ENCODE peak calls at places on chromosomes 11 and 22, in five cellular contexts. One of them, this sample, is unnamed.

GRCh38 chr11:83691387-83692088 is 405.4 kb upstream of the CCDC90B start:
- DNase-seq in activated naive CD4-positive, alpha-beta T cell treated with anti-CD3 and anti-CD28 coated beads for 36 hours: no peak
- DNase-seq in K562: no peak
- DNase-seq in stimulated activated CD8-positive, alpha-beta memory T cell treated with anti-CD3 and anti-CD28 coated beads, Interleukin-15, amount 100 ng/mL, for 4 hours: no peak
- DNase-seq in amniotic stem cell: no peak
- DNase-seq in this sample: no peak

GRCh38 chr22:32354360-32355351 is 3.0 kb upstream of the RFPL3 start:
- DNase-seq in activated naive CD4-positive, alpha-beta T cell treated with anti-CD3 and anti-CD28 coated beads for 36 hours: no peak
- DNase-seq in stimulated activated CD8-positive, alpha-beta memory T cell treated with anti-CD3 and anti-CD28 coated beads, Interleukin-15, amount 100 ng/mL, for 4 hours: no peak
- DNase-seq in amniotic stem cell: no peak
- DNase-seq in K562: peak
- DNase-seq in this sample: no peak

GRCh38 chr22:40436460-40437431 is 66.4 kb downstream of the SGSM3 start:
- DNase-seq in activated naive CD4-positive, alpha-beta T cell treated with anti-CD3 and anti-CD28 coated beads for 36 hours: peak
- DNase-seq in amniotic stem cell: no peak
- DNase-seq in stimulated activated CD8-positive, alpha-beta memory T cell treated with anti-CD3 and anti-CD28 coated beads, Interleukin-15, amount 100 ng/mL, for 4 hours: no peak
- DNase-seq in K562: peak
- DNase-seq in this sample: peak

GRCh38 chr11:17927643-17928343 is 85.1 kb downstream of the SERGEF start:
- DNase-seq in stimulated activated CD8-positive, alpha-beta memory T cell treated with anti-CD3 and anti-CD28 coated beads, Interleukin-15, amount 100 ng/mL, for 4 hours: no peak
- DNase-seq in K562: no peak
- DNase-seq in amniotic stem cell: no peak
- DNase-seq in activated naive CD4-positive, alpha-beta T cell treated with anti-CD3 and anti-CD28 coated beads for 36 hours: no peak
- DNase-seq in this sample: no peak

GRCh38 chr11:16787035-16787744 is 48.7 kb downstream of the C11orf58 start:
- DNase-seq in K562: no peak
- DNase-seq in stimulated activated CD8-positive, alpha-beta memory T cell treated with anti-CD3 and anti-CD28 coated beads, Interleukin-15, amount 100 ng/mL, for 4 hours: no peak
- DNase-seq in activated naive CD4-positive, alpha-beta T cell treated with anti-CD3 and anti-CD28 coated beads for 36 hours: no peak
- DNase-seq in amniotic stem cell: no peak
- DNase-seq in this sample: no peak

GRCh38 chr11:129247129-129247528 is 55.0 kb upstream of the ARHGAP32 start:
- DNase-seq in stimulated activated CD8-positive, alpha-beta memory T cell treated with anti-CD3 and anti-CD28 coated beads, Interleukin-15, amount 100 ng/mL, for 4 hours: no peak
- DNase-seq in K562: no peak
- DNase-seq in amniotic stem cell: no peak
- DNase-seq in activated naive CD4-positive, alpha-beta T cell treated with anti-CD3 and anti-CD28 coated beads for 36 hours: no peak
- DNase-seq in this sample: no peak

GRCh38 chr11:84993386-84993785 is 633.8 kb downstream of the DLG2 start:
- DNase-seq in activated naive CD4-positive, alpha-beta T cell treated with anti-CD3 and anti-CD28 coated beads for 36 hours: no peak
- DNase-seq in amniotic stem cell: no peak
- DNase-seq in K562: no peak
- DNase-seq in stimulated activated CD8-positive, alpha-beta memory T cell treated with anti-CD3 and anti-CD28 coated beads, Interleukin-15, amount 100 ng/mL, for 4 hours: no peak
- DNase-seq in this sample: no peak

GRCh38 chr11:69138265-69138664 is 17.5 kb upstream of the SMIM38 start:
- DNase-seq in K562: peak
- DNase-seq in stimulated activated CD8-positive, alpha-beta memory T cell treated with anti-CD3 and anti-CD28 coated beads, Interleukin-15, amount 100 ng/mL, for 4 hours: no peak
- DNase-seq in amniotic stem cell: no peak
- DNase-seq in activated naive CD4-positive, alpha-beta T cell treated with anti-CD3 and anti-CD28 coated beads for 36 hours: no peak
- DNase-seq in this sample: no peak

GRCh38 chr11:72411623-72412532 is 22.5 kb downstream of the CLPB start:
- DNase-seq in activated naive CD4-positive, alpha-beta T cell treated with anti-CD3 and anti-CD28 coated beads for 36 hours: peak
- DNase-seq in amniotic stem cell: no peak
- DNase-seq in K562: peak
- DNase-seq in stimulated activated CD8-positive, alpha-beta memory T cell treated with anti-CD3 and anti-CD28 coated beads, Interleukin-15, amount 100 ng/mL, for 4 hours: no peak
- DNase-seq in this sample: no peak

GRCh38 chr11:11946180-11946579 is 62.2 kb downstream of the DKK3 start:
- DNase-seq in activated naive CD4-positive, alpha-beta T cell treated with anti-CD3 and anti-CD28 coated beads for 36 hours: no peak
- DNase-seq in amniotic stem cell: peak
- DNase-seq in K562: no peak
- DNase-seq in stimulated activated CD8-positive, alpha-beta memory T cell treated with anti-CD3 and anti-CD28 coated beads, Interleukin-15, amount 100 ng/mL, for 4 hours: no peak
- DNase-seq in this sample: no peak

GRCh38 chr11:113384551-113384950 is 3.0 kb upstream of the ANKK1 start:
- DNase-seq in stimulated activated CD8-positive, alpha-beta memory T cell treated with anti-CD3 and anti-CD28 coated beads, Interleukin-15, amount 100 ng/mL, for 4 hours: no peak
- DNase-seq in K562: no peak
- DNase-seq in amniotic stem cell: peak
- DNase-seq in activated naive CD4-positive, alpha-beta T cell treated with anti-CD3 and anti-CD28 coated beads for 36 hours: no peak
- DNase-seq in this sample: no peak

GRCh38 chr11:117885777-117886176 is 9.3 kb upstream of the FXYD6 start:
- DNase-seq in stimulated activated CD8-positive, alpha-beta memory T cell treated with anti-CD3 and anti-CD28 coated beads, Interleukin-15, amount 100 ng/mL, for 4 hours: no peak
- DNase-seq in activated naive CD4-positive, alpha-beta T cell treated with anti-CD3 and anti-CD28 coated beads for 36 hours: no peak
- DNase-seq in amniotic stem cell: no peak
- DNase-seq in K562: peak
- DNase-seq in this sample: no peak

GRCh38 chr11:22343411-22344032 is 5.3 kb downstream of the SLC17A6 start:
- DNase-seq in K562: no peak
- DNase-seq in stimulated activated CD8-positive, alpha-beta memory T cell treated with anti-CD3 and anti-CD28 coated beads, Interleukin-15, amount 100 ng/mL, for 4 hours: no peak
- DNase-seq in activated naive CD4-positive, alpha-beta T cell treated with anti-CD3 and anti-CD28 coated beads for 36 hours: no peak
- DNase-seq in amniotic stem cell: no peak
- DNase-seq in this sample: no peak

GRCh38 chr11:71240865-71241691 is 11.3 kb downstream of the SHANK2 start:
- DNase-seq in activated naive CD4-positive, alpha-beta T cell treated with anti-CD3 and anti-CD28 coated beads for 36 hours: no peak
- DNase-seq in amniotic stem cell: peak
- DNase-seq in stimulated activated CD8-positive, alpha-beta memory T cell treated with anti-CD3 and anti-CD28 coated beads, Interleukin-15, amount 100 ng/mL, for 4 hours: no peak
- DNase-seq in K562: no peak
- DNase-seq in this sample: no peak

GRCh38 chr22:42688914-42689275 is 31.8 kb downstream of the A4GALT start:
- DNase-seq in K562: no peak
- DNase-seq in stimulated activated CD8-positive, alpha-beta memory T cell treated with anti-CD3 and anti-CD28 coated beads, Interleukin-15, amount 100 ng/mL, for 4 hours: no peak
- DNase-seq in activated naive CD4-positive, alpha-beta T cell treated with anti-CD3 and anti-CD28 coated beads for 36 hours: no peak
- DNase-seq in amniotic stem cell: no peak
- DNase-seq in this sample: no peak

GRCh38 chr11:122210378-122210995 is 94.5 kb upstream of the BLID start:
- DNase-seq in K562: no peak
- DNase-seq in stimulated activated CD8-positive, alpha-beta memory T cell treated with anti-CD3 and anti-CD28 coated beads, Interleukin-15, amount 100 ng/mL, for 4 hours: no peak
- DNase-seq in activated naive CD4-positive, alpha-beta T cell treated with anti-CD3 and anti-CD28 coated beads for 36 hours: no peak
- DNase-seq in amniotic stem cell: no peak
- DNase-seq in this sample: no peak

GRCh38 chr11:71173709-71174108 is 78.7 kb downstream of the SHANK2 start:
- DNase-seq in activated naive CD4-positive, alpha-beta T cell treated with anti-CD3 and anti-CD28 coated beads for 36 hours: no peak
- DNase-seq in stimulated activated CD8-positive, alpha-beta memory T cell treated with anti-CD3 and anti-CD28 coated beads, Interleukin-15, amount 100 ng/mL, for 4 hours: no peak
- DNase-seq in amniotic stem cell: no peak
- DNase-seq in K562: no peak
- DNase-seq in this sample: no peak

GRCh38 chr11:61065955-61066638 is 36.2 kb upstream of the CD5 start:
- DNase-seq in activated naive CD4-positive, alpha-beta T cell treated with anti-CD3 and anti-CD28 coated beads for 36 hours: peak
- DNase-seq in stimulated activated CD8-positive, alpha-beta memory T cell treated with anti-CD3 and anti-CD28 coated beads, Interleukin-15, amount 100 ng/mL, for 4 hours: no peak
- DNase-seq in K562: no peak
- DNase-seq in amniotic stem cell: no peak
- DNase-seq in this sample: peak

GRCh38 chr11:68750988-68751325 is 363 bp downstream of the TESMIN start:
- DNase-seq in K562: no peak
- DNase-seq in activated naive CD4-positive, alpha-beta T cell treated with anti-CD3 and anti-CD28 coated beads for 36 hours: no peak
- DNase-seq in stimulated activated CD8-positive, alpha-beta memory T cell treated with anti-CD3 and anti-CD28 coated beads, Interleukin-15, amount 100 ng/mL, for 4 hours: no peak
- DNase-seq in amniotic stem cell: no peak
- DNase-seq in this sample: no peak

GRCh38 chr22:50308597-50308935 is 1.1 kb upstream of the PLXNB2 start:
- DNase-seq in amniotic stem cell: no peak
- DNase-seq in stimulated activated CD8-positive, alpha-beta memory T cell treated with anti-CD3 and anti-CD28 coated beads, Interleukin-15, amount 100 ng/mL, for 4 hours: no peak
- DNase-seq in activated naive CD4-positive, alpha-beta T cell treated with anti-CD3 and anti-CD28 coated beads for 36 hours: no peak
- DNase-seq in K562: peak
- DNase-seq in this sample: no peak

GRCh38 chr22:29499852-29500251 is 19.8 kb downstream of the NEFH start:
- DNase-seq in K562: no peak
- DNase-seq in amniotic stem cell: no peak
- DNase-seq in stimulated activated CD8-positive, alpha-beta memory T cell treated with anti-CD3 and anti-CD28 coated beads, Interleukin-15, amount 100 ng/mL, for 4 hours: no peak
- DNase-seq in activated naive CD4-positive, alpha-beta T cell treated with anti-CD3 and anti-CD28 coated beads for 36 hours: no peak
- DNase-seq in this sample: no peak

GRCh38 chr11:3203221-3204043 is 15.2 kb downstream of the MRGPRG start:
- DNase-seq in K562: no peak
- DNase-seq in stimulated activated CD8-positive, alpha-beta memory T cell treated with anti-CD3 and anti-CD28 coated beads, Interleukin-15, amount 100 ng/mL, for 4 hours: no peak
- DNase-seq in amniotic stem cell: no peak
- DNase-seq in activated naive CD4-positive, alpha-beta T cell treated with anti-CD3 and anti-CD28 coated beads for 36 hours: no peak
- DNase-seq in this sample: no peak

GRCh38 chr11:55726715-55727324 is 46.4 kb upstream of the OR5D13 start:
- DNase-seq in amniotic stem cell: no peak
- DNase-seq in K562: peak
- DNase-seq in activated naive CD4-positive, alpha-beta T cell treated with anti-CD3 and anti-CD28 coated beads for 36 hours: peak
- DNase-seq in stimulated activated CD8-positive, alpha-beta memory T cell treated with anti-CD3 and anti-CD28 coated beads, Interleukin-15, amount 100 ng/mL, for 4 hours: no peak
- DNase-seq in this sample: no peak

GRCh38 chr22:32066820-32067219 is 23.8 kb downstream of the SLC5A1 start:
- DNase-seq in K562: no peak
- DNase-seq in stimulated activated CD8-positive, alpha-beta memory T cell treated with anti-CD3 and anti-CD28 coated beads, Interleukin-15, amount 100 ng/mL, for 4 hours: no peak
- DNase-seq in amniotic stem cell: no peak
- DNase-seq in activated naive CD4-positive, alpha-beta T cell treated with anti-CD3 and anti-CD28 coated beads for 36 hours: no peak
- DNase-seq in this sample: no peak

GRCh38 chr11:128483211-128483788 is 104.1 kb downstream of the ETS1 start:
- DNase-seq in activated naive CD4-positive, alpha-beta T cell treated with anti-CD3 and anti-CD28 coated beads for 36 hours: peak
- DNase-seq in stimulated activated CD8-positive, alpha-beta memory T cell treated with anti-CD3 and anti-CD28 coated beads, Interleukin-15, amount 100 ng/mL, for 4 hours: no peak
- DNase-seq in K562: no peak
- DNase-seq in amniotic stem cell: no peak
- DNase-seq in this sample: no peak

GRCh38 chr22:19522190-19522880 is 1.9 kb downstream of the CLDN5 start:
- DNase-seq in amniotic stem cell: no peak
- DNase-seq in stimulated activated CD8-positive, alpha-beta memory T cell treated with anti-CD3 and anti-CD28 coated beads, Interleukin-15, amount 100 ng/mL, for 4 hours: no peak
- DNase-seq in K562: no peak
- DNase-seq in activated naive CD4-positive, alpha-beta T cell treated with anti-CD3 and anti-CD28 coated beads for 36 hours: no peak
- DNase-seq in this sample: no peak

GRCh38 chr22:48919851-48920589 is 907.7 kb downstream of the BRD1 start:
- DNase-seq in activated naive CD4-positive, alpha-beta T cell treated with anti-CD3 and anti-CD28 coated beads for 36 hours: no peak
- DNase-seq in stimulated activated CD8-positive, alpha-beta memory T cell treated with anti-CD3 and anti-CD28 coated beads, Interleukin-15, amount 100 ng/mL, for 4 hours: no peak
- DNase-seq in amniotic stem cell: no peak
- DNase-seq in K562: no peak
- DNase-seq in this sample: no peak

GRCh38 chr11:62201376-62201775 is 7.1 kb upstream of the SCGB2A1 start:
- DNase-seq in K562: no peak
- DNase-seq in activated naive CD4-positive, alpha-beta T cell treated with anti-CD3 and anti-CD28 coated beads for 36 hours: no peak
- DNase-seq in stimulated activated CD8-positive, alpha-beta memory T cell treated with anti-CD3 and anti-CD28 coated beads, Interleukin-15, amount 100 ng/mL, for 4 hours: no peak
- DNase-seq in amniotic stem cell: no peak
- DNase-seq in this sample: no peak